ENCODE peak calls at places on chromosome X, in seven cellular contexts. U, D, N, T, W, V and A are unnamed samples.

GRCh38 chrX:40090050-40090804 is 7.5 kb downstream of the BCOR start:
- DNase-seq in V (no peak), T (no peak), W (no peak), N (no peak), D (peak), U (no peak), A (no peak)

GRCh38 chrX:113743069-113743468 is 840.8 kb upstream of the HTR2C start:
- DNase-seq in W (no peak), D (no peak), N (no peak), T (no peak), U (no peak), V (no peak), A (no peak)

GRCh38 chrX:115898382-115899001 is 272.1 kb upstream of the AGTR2 start:
- DNase-seq in W (no peak), T (peak), V (peak), U (no peak), N (peak), D (no peak), A (no peak)

GRCh38 chrX:11395859-11396258 is 102.6 kb downstream of the AMELX start:
- DNase-seq in D (no peak), W (no peak), V (no peak), N (no peak), U (no peak), T (no peak), A (no peak)

GRCh38 chrX:116239944-116240391 is 69.4 kb downstream of the AGTR2 start:
- DNase-seq in W (no peak), T (no peak), V (no peak), D (no peak), U (no peak), N (no peak), A (no peak)

GRCh38 chrX:110407910-110408545 is 49.4 kb downstream of the RTL9 start:
- DNase-seq in W (no peak), V (peak), N (peak), D (no peak), T (peak), U (peak), A (peak)

GRCh38 chrX:130669233-130669632 is 233.8 kb downstream of the ENOX2 start:
- DNase-seq in T (no peak), N (no peak), V (no peak), W (no peak), U (no peak), D (no peak), A (no peak)

GRCh38 chrX:103248553-103248952 is 6.4 kb downstream of the TCEAL8 start:
- DNase-seq in T (no peak), U (no peak), D (no peak), V (no peak), W (no peak), N (peak), A (no peak)

GRCh38 chrX:82813671-82814078 is 694.4 kb upstream of the POU3F4 start:
- DNase-seq in U (no peak), D (no peak), N (no peak), V (no peak), W (no peak), T (no peak), A (peak)

GRCh38 chrX:136542281-136542680 is 10.3 kb downstream of the VGLL1 start:
- DNase-seq in T (no peak), U (no peak), V (no peak), N (no peak), D (no peak), W (no peak), A (no peak)

GRCh38 chrX:67523002-67523711 is 20.7 kb upstream of the AR start:
- DNase-seq in U (no peak), W (no peak), N (no peak), T (no peak), V (no peak), D (no peak), A (no peak)

GRCh38 chrX:20265221-20265725 is 1.4 kb downstream of the RPS6KA3 start:
- DNase-seq in U (peak), V (peak), T (no peak), N (no peak), D (peak), W (peak), A (peak)

GRCh38 chrX:136219893-136220292 is 31.3 kb downstream of the MAP7D3 start:
- DNase-seq in W (no peak), V (no peak), D (no peak), T (no peak), N (no peak), U (no peak), A (no peak)

GRCh38 chrX:120697053-120697452 is 67.2 kb upstream of the C1GALT1C1 start:
- DNase-seq in T (no peak), D (no peak), V (peak), U (no peak), N (no peak), W (peak), A (no peak)

GRCh38 chrX:103399744-103400143 is 23.4 kb downstream of the BEX3 start:
- DNase-seq in N (no peak), D (no peak), U (no peak), W (no peak), T (no peak), V (no peak), A (no peak)

GRCh38 chrX:71541546-71542022 is 8.7 kb downstream of the OGT start:
- DNase-seq in W (no peak), D (no peak), N (no peak), T (no peak), U (no peak), V (no peak), A (no peak)

GRCh38 chrX:40316502-40316901 is 218.7 kb upstream of the BCOR start:
- DNase-seq in V (no peak), W (no peak), D (no peak), U (no peak), T (no peak), N (no peak), A (no peak)

GRCh38 chrX:10582945-10583344 is 37.4 kb downstream of the MID1 start:
- DNase-seq in U (no peak), N (no peak), W (no peak), T (no peak), V (no peak), D (no peak), A (no peak)

GRCh38 chrX:45009371-45010000 is 136.5 kb downstream of the KDM6A start:
- DNase-seq in D (no peak), N (no peak), V (no peak), T (no peak), U (no peak), W (no peak), A (no peak)

GRCh38 chrX:41720125-41720780 is 3.7 kb upstream of the GPR82 start:
- DNase-seq in N (peak), D (no peak), W (peak), V (no peak), T (peak), U (no peak), A (no peak)

GRCh38 chrX:40096395-40097091 is 1.2 kb downstream of the BCOR start:
- DNase-seq in N (no peak), W (no peak), U (no peak), V (peak), D (peak), T (peak), A (no peak)

GRCh38 chrX:97685753-97686152 is 802.0 kb downstream of the RPA4 start:
- DNase-seq in T (no peak), N (peak), U (peak), W (no peak), V (no peak), D (no peak), A (no peak)

GRCh38 chrX:44025611-44026010 is 52.4 kb upstream of the NDP start:
- DNase-seq in V (no peak), T (no peak), U (no peak), N (no peak), D (no peak), W (no peak), A (no peak)

GRCh38 chrX:120514236-120514635 is 45.1 kb upstream of the LAMP2 start:
- DNase-seq in D (no peak), N (no peak), V (no peak), T (no peak), U (no peak), W (no peak), A (no peak)

GRCh38 chrX:747176-747575 is 116.6 kb downstream of the SHOX start:
- DNase-seq in D (peak), N (no peak), V (no peak), U (no peak), T (no peak), W (no peak), A (no peak)

GRCh38 chrX:136577562-136577961 is 45.5 kb downstream of the VGLL1 start:
- DNase-seq in V (peak), D (peak), T (peak), N (peak), U (peak), W (peak), A (no peak)

GRCh38 chrX:42415636-42416035 is 362.3 kb downstream of the PPP1R2C start:
- DNase-seq in W (no peak), N (no peak), D (no peak), T (no peak), U (no peak), V (no peak), A (no peak)

GRCh38 chrX:100895365-100896075 is 21.4 kb upstream of the NOX1 start:
- DNase-seq in N (peak), V (peak), W (no peak), U (no peak), D (no peak), T (no peak), A (no peak)

GRCh38 chrX:107599371-107599970 is 28.8 kb upstream of the PRPS1 start:
- DNase-seq in U (no peak), V (no peak), W (no peak), N (no peak), T (no peak), D (no peak), A (no peak)

GRCh38 chrX:47311857-47312774 is 58.3 kb upstream of the ZNF157 start:
- DNase-seq in V (peak), T (no peak), U (no peak), N (peak), D (peak), W (peak), A (no peak)

GRCh38 chrX:54921427-54922021 is 900 bp downstream of the TRO start:
- DNase-seq in V (peak), D (peak), T (peak), W (peak), U (peak), N (peak), A (peak)

GRCh38 chrX:10519278-10519677 is 101.1 kb downstream of the MID1 start:
- DNase-seq in T (no peak), N (no peak), D (no peak), W (no peak), U (no peak), V (no peak), A (no peak)

GRCh38 chrX:129875669-129876068 is 30.3 kb upstream of the UTP14A start:
- DNase-seq in V (no peak), T (no peak), U (no peak), D (no peak), W (no peak), N (no peak), A (no peak)

GRCh38 chrX:148228521-148228920 is 247.4 kb downstream of the FMR1NB start:
- DNase-seq in D (no peak), V (no peak), U (no peak), W (no peak), T (no peak), N (no peak), A (no peak)

GRCh38 chrX:107716816-107717700 is 58.5 kb downstream of the TSC22D3 start:
- DNase-seq in V (peak), T (peak), D (peak), W (peak), N (peak), U (peak), A (peak)